ENCODE peak calls at places on chromosomes 11 and 22, in nine cellular contexts. V, C, J, K, N, B, A, T and H are unnamed samples. For H3K27me3, H3K9me2 and H4K20me1, the result is how much of the 10 kb centered on the place peaks cover.

GRCh38 chr22:18070556-18071306 is 7.1 kb upstream of the PEX26 start:
- DNase-seq in C (no peak), B (no peak), K (no peak), V (peak), J (no peak), N (no peak), T (peak), A (no peak), H (peak)

GRCh38 chr11:67631427-67631826 is 1.7 kb upstream of the NUDT8 start:
- DNase-seq in J (no peak), N (no peak), C (no peak), B (no peak), K (no peak), A (no peak), V (no peak), T (no peak), H (no peak)

GRCh38 chr11:114134870-114135269 is 75.4 kb downstream of the ZBTB16 start:
- DNase-seq in V (peak), K (no peak), C (no peak), J (no peak), T (no peak), A (peak), N (peak), B (no peak), H (no peak)

GRCh38 chr11:43579171-43579918 is 101.2 kb upstream of the HSD17B12 start:
- DNase-seq in B (peak), A (peak), N (peak), V (peak), K (no peak), J (peak), C (no peak), T (peak), H (peak)

GRCh38 chr11:74449369-74449931 is 17.9 kb downstream of the KCNE3 start:
- DNase-seq in N (peak), A (peak), B (peak), K (peak), T (peak), J (peak), C (peak), V (peak), H (peak)

GRCh38 chr11:1138053-1138452 is 19.7 kb upstream of the MUC5AC start:
- DNase-seq in C (no peak), T (no peak), B (no peak), K (no peak), N (peak), J (no peak), V (peak), A (no peak), H (no peak)

GRCh38 chr22:18028817-18029527 is 4.6 kb upstream of the MICAL3 start:
- DNase-seq in V (peak), T (peak), C (no peak), J (no peak), N (no peak), B (no peak), K (peak), A (no peak), H (no peak)

GRCh38 chr22:25122136-25122764 is 77.4 kb upstream of the CRYBB3 start:
- DNase-seq in J (no peak), B (no peak), T (no peak), K (no peak), N (no peak), C (no peak), A (no peak), V (no peak), H (no peak)

GRCh38 chr22:22034469-22035132 is 52.0 kb upstream of the TOP3B start:
- DNase-seq in V (no peak), A (no peak), B (no peak), K (no peak), T (no peak), J (no peak), C (no peak), N (no peak), H (no peak)

GRCh38 chr11:36817336-36817965 is 219.4 kb upstream of the RAG2 start:
- DNase-seq in J (no peak), A (peak), N (peak), K (no peak), V (peak), C (no peak), B (no peak), T (no peak), H (no peak)

GRCh38 chr11:106473089-106473722 is 395.7 kb downstream of the AASDHPPT start:
- DNase-seq in K (no peak), C (no peak), J (no peak), A (no peak), V (peak), B (no peak), N (peak), T (no peak), H (no peak)

GRCh38 chr11:129625930-129626329 is 189.7 kb upstream of the TMEM45B start:
- DNase-seq in T (no peak), J (no peak), K (no peak), V (no peak), N (no peak), A (no peak), B (no peak), C (no peak), H (no peak)

GRCh38 chr11:105202844-105203548 is 63.4 kb upstream of the CARD18 start:
- DNase-seq in B (no peak), K (no peak), T (no peak), A (peak), J (no peak), C (peak), V (peak), N (no peak), H (no peak)

GRCh38 chr22:38088723-38089473 is 4.9 kb upstream of the SLC16A8 start:
- DNase-seq in T (no peak), J (no peak), C (no peak), N (peak), B (peak), K (no peak), V (no peak), A (no peak), H (peak)

GRCh38 chr22:49382451-49382735 is 445.3 kb downstream of the BRD1 start:
- DNase-seq in B (no peak), N (no peak), V (no peak), C (no peak), J (no peak), T (no peak), A (no peak), K (no peak), H (no peak)

GRCh38 chr11:67370351-67371076 is 2.9 kb downstream of the CLCF1 start:
- DNase-seq in T (no peak), B (no peak), J (no peak), C (no peak), A (peak), K (no peak), V (no peak), N (peak), H (no peak)

GRCh38 chr11:64251722-64251985 is 324 bp downstream of the PLCB3 start:
- DNase-seq in B (no peak), C (no peak), K (no peak), N (no peak), V (no peak), A (no peak), J (no peak), T (no peak), H (peak)

GRCh38 chr11:95081412-95081811 is 8.2 kb upstream of the ENDOD1 start:
- DNase-seq in T (no peak), J (no peak), K (no peak), N (no peak), B (no peak), C (no peak), A (no peak), V (no peak), H (peak)

GRCh38 chr11:68010058-68011041 is at the start of gene ALDH3B1:
- DNase-seq in J (peak), V (peak), C (peak), T (peak), K (peak), N (peak), A (peak), B (peak), H (peak)

GRCh38 chr11:77602385-77603105 is 12.8 kb downstream of the AQP11 start:
- DNase-seq in T (no peak), K (no peak), V (peak), B (no peak), A (peak), N (peak), J (peak), C (no peak), H (no peak)

GRCh38 chr22:44894321-44894720 is 115.5 kb downstream of the PHF21B start:
- DNase-seq in A (no peak), V (no peak), N (no peak), T (no peak), J (no peak), C (no peak), B (no peak), K (no peak), H (no peak)

GRCh38 chr22:44894782-44895181 is 115.0 kb downstream of the PHF21B start:
- DNase-seq in K (no peak), C (no peak), J (no peak), V (no peak), T (no peak), N (no peak), A (no peak), B (no peak), H (no peak)

GRCh38 chr22:44901301-44901700 is 108.5 kb downstream of the PHF21B start:
- DNase-seq in J (no peak), C (peak), B (no peak), A (no peak), V (no peak), N (peak), K (no peak), T (no peak), H (no peak)

GRCh38 chr22:44895296-44896055 is 114.3 kb downstream of the PHF21B start:
- DNase-seq in B (no peak), J (no peak), T (no peak), N (no peak), K (no peak), C (no peak), A (no peak), V (no peak), H (no peak)

GRCh38 chr22:44898236-44898635 is 111.6 kb downstream of the PHF21B start:
- DNase-seq in T (no peak), A (no peak), C (no peak), J (no peak), B (no peak), K (no peak), V (no peak), N (no peak), H (no peak)
- H3K27me3 ChIP-seq in T (under half), A (under half), C (under half), J (half or more), B (under half), K (half or more), V (under half), N (under half), H (under half)

GRCh38 chr11:2192435-2192834 is 20.8 kb upstream of the TH start:
- DNase-seq in C (no peak), B (no peak), N (no peak), V (no peak), A (no peak), T (no peak), K (no peak), J (no peak), H (no peak)
- H3K9me2 ChIP-seq in C (under half), B (under half), N (under half), V (under half), A (under half), T (under half), K (under half), J (under half), H (under half)

DNA sequence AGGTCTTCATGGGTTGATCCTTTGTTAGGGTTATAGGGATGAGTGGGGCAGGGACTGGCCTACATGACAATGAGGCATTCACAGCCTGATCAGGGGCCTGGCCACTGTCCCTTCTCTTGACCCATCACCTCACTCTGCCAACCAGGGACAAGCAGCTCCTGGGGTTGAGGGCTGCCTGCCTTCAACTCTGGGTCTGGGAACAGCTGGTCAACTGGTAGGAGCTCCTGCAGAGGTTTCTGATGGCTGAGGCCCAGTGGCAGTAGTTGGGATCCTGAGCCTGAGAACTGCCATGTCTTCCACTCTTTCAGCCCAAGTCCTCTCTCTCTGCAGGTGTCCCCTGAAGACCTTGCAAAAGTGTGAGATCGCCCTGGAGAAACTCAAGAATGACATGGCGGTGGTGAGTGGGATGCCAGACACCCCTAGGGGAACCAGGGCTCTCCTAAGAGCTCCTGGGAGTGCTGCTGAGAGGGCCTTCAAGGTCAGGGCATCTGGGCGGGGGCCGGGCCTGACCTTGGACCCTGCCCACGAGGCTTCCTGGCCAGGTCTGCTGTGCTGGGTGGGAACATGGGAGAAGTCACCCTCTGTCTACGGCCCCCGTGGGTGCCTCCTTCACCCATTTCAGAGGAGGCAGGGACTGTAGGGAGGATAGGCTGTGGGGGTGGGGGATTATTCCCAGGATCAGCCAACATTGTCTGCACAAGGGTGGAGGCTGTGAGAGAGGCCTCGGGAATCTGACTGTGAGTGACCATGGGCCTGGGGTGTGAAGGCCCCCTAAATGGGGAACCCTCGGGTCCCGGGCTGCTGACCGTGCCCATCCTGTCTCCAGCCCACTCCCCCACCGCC is 76.8 kb downstream of the MED15 start:
- DNase-seq in N (no peak), A (no peak), B (no peak), T (no peak), V (no peak), K (no peak), C (no peak), J (no peak), H (no peak)
- H4K20me1 ChIP-seq in N (under half), A (under half), B (under half), T (under half), V (under half), K (under half), C (under half), J (under half), H (under half)

GRCh38 chr11:23797624-23798419 is 699.0 kb upstream of the LUZP2 start:
- DNase-seq in A (no peak), N (no peak), V (peak), K (no peak), T (no peak), C (no peak), B (no peak), J (no peak), H (no peak)
- H3K27me3 ChIP-seq in A (under half), N (under half), V (under half), K (under half), T (under half), C (under half), B (under half), J (under half), H (under half)